ENCODE peak calls at places on chromosomes 4 and X, in four cellular contexts. J is effector memory CD8-positive, alpha-beta T cell; L is LoVo; N is NAMALWA. G is an unnamed sample.

GRCh38 chrX:3485727-3486126 is 139.3 kb upstream of the MXRA5 start:
- DNase-seq in N (no peak), J (no peak), L (no peak), G (no peak)

GRCh38 chrX:10326578-10326977 is 169.8 kb downstream of the CLCN4 start:
- DNase-seq in L (no peak), N (peak), J (no peak), G (peak)

GRCh38 chr4:55017406-55017805 is 108.0 kb downstream of the KDR start:
- DNase-seq in N (no peak), L (no peak), J (no peak), G (no peak)

GRCh38 chrX:46551494-46552128 is 6.4 kb upstream of the ZNF674 start:
- DNase-seq in N (no peak), L (no peak), J (no peak), G (no peak)

GRCh38 chr4:139955600-139955999 is 198.4 kb downstream of the MAML3 start:
- DNase-seq in J (no peak), L (no peak), N (no peak), G (no peak)

GRCh38 chr4:15550491-15550890 is 80.8 kb downstream of the CC2D2A start:
- DNase-seq in N (no peak), J (no peak), L (no peak), G (no peak)

GRCh38 chr4:120723105-120723504 is 199.4 kb downstream of the PRDM5 start:
- DNase-seq in J (no peak), L (no peak), N (no peak), G (no peak)

GRCh38 chrX:87067795-87068194 is 449.8 kb upstream of the KLHL4 start:
- DNase-seq in J (no peak), L (no peak), N (no peak), G (no peak)

GRCh38 chrX:39605183-39605582 is 492.6 kb downstream of the BCOR start:
- DNase-seq in J (no peak), L (no peak), N (peak), G (no peak)

GRCh38 chr4:6918345-6918744 is 8.7 kb downstream of the TBC1D14 start:
- DNase-seq in J (no peak), N (no peak), L (no peak), G (peak)

GRCh38 chr4:149707862-149708261 is 107.8 kb downstream of the IQCM start:
- DNase-seq in N (no peak), L (no peak), J (no peak), G (no peak)

GRCh38 chrX:42943051-42943450 is 165.1 kb upstream of the PPP1R2C start:
- DNase-seq in N (no peak), J (no peak), L (peak), G (no peak)

GRCh38 chr4:181204109-181204508 is 1039.1 kb upstream of the TENM3 start:
- DNase-seq in N (no peak), L (no peak), J (no peak), G (no peak)

GRCh38 chr4:8336412-8337075 is 67.0 kb downstream of the HTRA3 start:
- DNase-seq in L (peak), J (no peak), N (no peak), G (no peak)

GRCh38 chr4:63728480-63729177 is 680.6 kb downstream of the TECRL start:
- DNase-seq in N (no peak), L (no peak), J (no peak), G (no peak)

GRCh38 chr4:56468097-56468422 is 643 bp downstream of the SRP72 start:
- DNase-seq in N (no peak), J (no peak), L (peak), G (no peak)

GRCh38 chrX:33434256-33435092 is 223.1 kb upstream of the DMD start:
- DNase-seq in J (no peak), N (peak), L (peak), G (peak)

GRCh38 chrX:38649674-38650647 is 88.6 kb downstream of the TSPAN7 start:
- DNase-seq in J (no peak), L (no peak), N (no peak), G (no peak)

GRCh38 chr4:168630445-168631187 is 133.8 kb downstream of the PALLD start:
- DNase-seq in J (no peak), N (no peak), L (no peak), G (no peak)

GRCh38 chr4:113741971-113742370 is 19.6 kb downstream of the CAMK2D start:
- DNase-seq in N (no peak), J (no peak), L (no peak), G (no peak)

GRCh38 chr4:147371661-147372060 is 109.2 kb upstream of the EDNRA start:
- DNase-seq in J (no peak), N (no peak), L (peak), G (no peak)

GRCh38 chr4:19850909-19851308 is 400.8 kb upstream of the SLIT2 start:
- DNase-seq in L (no peak), N (no peak), J (no peak), G (no peak)

GRCh38 chr4:168388890-168389289 is 70.3 kb upstream of the DDX60 start:
- DNase-seq in L (peak), J (no peak), N (no peak), G (no peak)

GRCh38 chr4:114924311-114924710 is 189.1 kb downstream of the NDST4 start:
- DNase-seq in L (no peak), N (no peak), J (no peak), G (no peak)

GRCh38 chr4:15756361-15756861 is 21.7 kb upstream of the CD38 start:
- DNase-seq in N (peak), L (no peak), J (peak), G (peak)

GRCh38 chr4:4395849-4396627 is 9.1 kb downstream of the NSG1 start:
- DNase-seq in N (no peak), J (no peak), L (no peak), G (peak)

GRCh38 chrX:123835661-123836371 is 24.0 kb upstream of the XIAP start:
- DNase-seq in J (no peak), N (no peak), L (peak), G (no peak)

GRCh38 chr4:26201119-26201518 is 119.7 kb upstream of the RBPJ start:
- DNase-seq in L (no peak), J (no peak), N (no peak), G (no peak)

GRCh38 chrX:15873566-15873965 is 19.0 kb upstream of the AP1S2 start:
- DNase-seq in L (no peak), J (no peak), N (no peak), G (no peak)

GRCh38 chrX:86002076-86002896 is 45.1 kb downstream of the CHM start:
- DNase-seq in J (no peak), L (peak), N (no peak), G (peak)